ENCODE peak calls at places on chromosomes 7 and 10, in ten cellular contexts. One of them, this sample, is unnamed.

GRCh38 chr7:87671-88070 is 104.7 kb upstream of the FAM20C start:
- DNase-seq in endothelial cell of umbilical vein: no peak
- DNase-seq in suprapubic skin: no peak
- DNase-seq in sigmoid colon: peak
- DNase-seq in HCT116: no peak
- DNase-seq in upper lobe of left lung: peak
- DNase-seq in breast epithelium: no peak
- DNase-seq in HepG2: no peak
- DNase-seq in stomach: no peak
- DNase-seq in SK-N-SH: no peak
- DNase-seq in this sample: no peak

GRCh38 chr10:17206210-17206709 is 4.8 kb upstream of the TRDMT1 start:
- DNase-seq in suprapubic skin: no peak
- DNase-seq in upper lobe of left lung: no peak
- DNase-seq in stomach: no peak
- DNase-seq in sigmoid colon: no peak
- DNase-seq in endothelial cell of umbilical vein: peak
- DNase-seq in breast epithelium: no peak
- DNase-seq in HCT116: no peak
- DNase-seq in HepG2: no peak
- DNase-seq in SK-N-SH: no peak
- DNase-seq in this sample: no peak

GRCh38 chr10:21145751-21146445 is 248.8 kb upstream of the NEBL start:
- DNase-seq in stomach: no peak
- DNase-seq in HepG2: no peak
- DNase-seq in breast epithelium: no peak
- DNase-seq in SK-N-SH: no peak
- DNase-seq in HCT116: no peak
- DNase-seq in upper lobe of left lung: no peak
- DNase-seq in endothelial cell of umbilical vein: no peak
- DNase-seq in sigmoid colon: no peak
- DNase-seq in suprapubic skin: no peak
- DNase-seq in this sample: no peak

GRCh38 chr7:110204527-110204926 is 886.4 kb upstream of the LRRN3 start:
- DNase-seq in breast epithelium: no peak
- DNase-seq in HCT116: peak
- DNase-seq in upper lobe of left lung: no peak
- DNase-seq in endothelial cell of umbilical vein: no peak
- DNase-seq in sigmoid colon: no peak
- DNase-seq in HepG2: no peak
- DNase-seq in suprapubic skin: no peak
- DNase-seq in stomach: no peak
- DNase-seq in SK-N-SH: no peak
- DNase-seq in this sample: no peak

GRCh38 chr10:119235381-119235780 is 28.0 kb downstream of the GRK5 start:
- DNase-seq in endothelial cell of umbilical vein: peak
- DNase-seq in SK-N-SH: no peak
- DNase-seq in stomach: no peak
- DNase-seq in HCT116: no peak
- DNase-seq in upper lobe of left lung: no peak
- DNase-seq in sigmoid colon: no peak
- DNase-seq in HepG2: no peak
- DNase-seq in breast epithelium: no peak
- DNase-seq in suprapubic skin: no peak
- DNase-seq in this sample: no peak

GRCh38 chr10:70775679-70776454 is 9.3 kb downstream of the TBATA start:
- DNase-seq in SK-N-SH: peak
- DNase-seq in stomach: peak
- DNase-seq in HCT116: no peak
- DNase-seq in HepG2: no peak
- DNase-seq in suprapubic skin: peak
- DNase-seq in sigmoid colon: no peak
- DNase-seq in endothelial cell of umbilical vein: no peak
- DNase-seq in breast epithelium: peak
- DNase-seq in upper lobe of left lung: peak
- DNase-seq in this sample: no peak

GRCh38 chr7:43112941-43113621 is 634 bp downstream of the HECW1 start:
- DNase-seq in SK-N-SH: peak
- DNase-seq in stomach: no peak
- DNase-seq in suprapubic skin: peak
- DNase-seq in sigmoid colon: peak
- DNase-seq in HCT116: no peak
- DNase-seq in HepG2: no peak
- DNase-seq in upper lobe of left lung: peak
- DNase-seq in endothelial cell of umbilical vein: peak
- DNase-seq in breast epithelium: no peak
- DNase-seq in this sample: no peak

GRCh38 chr7:2637505-2638223 is 5.9 kb downstream of the TTYH3 start:
- DNase-seq in stomach: no peak
- DNase-seq in upper lobe of left lung: peak
- DNase-seq in HCT116: no peak
- DNase-seq in sigmoid colon: peak
- DNase-seq in HepG2: peak
- DNase-seq in breast epithelium: no peak
- DNase-seq in endothelial cell of umbilical vein: no peak
- DNase-seq in SK-N-SH: peak
- DNase-seq in suprapubic skin: no peak
- DNase-seq in this sample: no peak

GRCh38 chr7:55538538-55538937 is 33.8 kb downstream of the VOPP1 start:
- DNase-seq in HepG2: no peak
- DNase-seq in HCT116: no peak
- DNase-seq in upper lobe of left lung: no peak
- DNase-seq in sigmoid colon: no peak
- DNase-seq in stomach: no peak
- DNase-seq in SK-N-SH: no peak
- DNase-seq in suprapubic skin: no peak
- DNase-seq in endothelial cell of umbilical vein: no peak
- DNase-seq in breast epithelium: no peak
- DNase-seq in this sample: no peak

GRCh38 chr7:107856806-107857540 is 34.0 kb upstream of the DLD start:
- DNase-seq in HCT116: no peak
- DNase-seq in stomach: no peak
- DNase-seq in upper lobe of left lung: no peak
- DNase-seq in breast epithelium: no peak
- DNase-seq in HepG2: peak
- DNase-seq in suprapubic skin: no peak
- DNase-seq in endothelial cell of umbilical vein: no peak
- DNase-seq in SK-N-SH: no peak
- DNase-seq in sigmoid colon: no peak
- DNase-seq in this sample: no peak

GRCh38 chr10:60913657-60914056 is 30.3 kb downstream of the RHOBTB1 start:
- DNase-seq in suprapubic skin: no peak
- DNase-seq in HepG2: no peak
- DNase-seq in HCT116: no peak
- DNase-seq in upper lobe of left lung: no peak
- DNase-seq in breast epithelium: no peak
- DNase-seq in sigmoid colon: no peak
- DNase-seq in endothelial cell of umbilical vein: no peak
- DNase-seq in SK-N-SH: no peak
- DNase-seq in stomach: no peak
- DNase-seq in this sample: no peak

GRCh38 chr7:96727534-96728088 is 18.0 kb upstream of the SEM1 start:
- DNase-seq in upper lobe of left lung: no peak
- DNase-seq in stomach: no peak
- DNase-seq in endothelial cell of umbilical vein: no peak
- DNase-seq in suprapubic skin: no peak
- DNase-seq in HCT116: no peak
- DNase-seq in HepG2: no peak
- DNase-seq in sigmoid colon: no peak
- DNase-seq in breast epithelium: no peak
- DNase-seq in SK-N-SH: no peak
- DNase-seq in this sample: no peak

GRCh38 chr7:30984359-30985107 is 20.8 kb downstream of the GHRHR start:
- DNase-seq in stomach: peak
- DNase-seq in HepG2: no peak
- DNase-seq in endothelial cell of umbilical vein: peak
- DNase-seq in breast epithelium: no peak
- DNase-seq in sigmoid colon: no peak
- DNase-seq in HCT116: peak
- DNase-seq in suprapubic skin: no peak
- DNase-seq in SK-N-SH: no peak
- DNase-seq in upper lobe of left lung: no peak
- DNase-seq in this sample: no peak
- H3K4me3 ChIP-seq in stomach: no peak
- H3K4me3 ChIP-seq in HepG2: no peak
- H3K4me3 ChIP-seq in endothelial cell of umbilical vein: no peak
- H3K4me3 ChIP-seq in breast epithelium: no peak
- H3K4me3 ChIP-seq in sigmoid colon: no peak
- H3K4me3 ChIP-seq in HCT116: no peak
- H3K4me3 ChIP-seq in suprapubic skin: no peak
- H3K4me3 ChIP-seq in SK-N-SH: no peak
- H3K4me3 ChIP-seq in upper lobe of left lung: no peak
- H3K4me3 ChIP-seq in this sample: peak

GRCh38 chr10:79245539-79246208 is 101.6 kb upstream of the PPIF start:
- DNase-seq in upper lobe of left lung: no peak
- DNase-seq in HepG2: no peak
- DNase-seq in stomach: no peak
- DNase-seq in suprapubic skin: no peak
- DNase-seq in sigmoid colon: no peak
- DNase-seq in endothelial cell of umbilical vein: peak
- DNase-seq in breast epithelium: no peak
- DNase-seq in HCT116: no peak
- DNase-seq in SK-N-SH: no peak
- DNase-seq in this sample: no peak

GRCh38 chr10:79247373-79248137 is 99.7 kb upstream of the PPIF start:
- DNase-seq in HCT116: no peak
- DNase-seq in upper lobe of left lung: no peak
- DNase-seq in endothelial cell of umbilical vein: no peak
- DNase-seq in stomach: no peak
- DNase-seq in SK-N-SH: no peak
- DNase-seq in sigmoid colon: no peak
- DNase-seq in breast epithelium: no peak
- DNase-seq in HepG2: no peak
- DNase-seq in suprapubic skin: no peak
- DNase-seq in this sample: no peak

GRCh38 chr10:79246606-79247275 is 100.5 kb upstream of the PPIF start:
- DNase-seq in stomach: no peak
- DNase-seq in endothelial cell of umbilical vein: peak
- DNase-seq in breast epithelium: no peak
- DNase-seq in HCT116: no peak
- DNase-seq in HepG2: no peak
- DNase-seq in SK-N-SH: peak
- DNase-seq in upper lobe of left lung: no peak
- DNase-seq in sigmoid colon: peak
- DNase-seq in suprapubic skin: no peak
- DNase-seq in this sample: no peak

GRCh38 chr10:79244841-79245504 is 102.3 kb upstream of the PPIF start:
- DNase-seq in suprapubic skin: no peak
- DNase-seq in upper lobe of left lung: no peak
- DNase-seq in breast epithelium: no peak
- DNase-seq in HCT116: no peak
- DNase-seq in sigmoid colon: no peak
- DNase-seq in stomach: no peak
- DNase-seq in endothelial cell of umbilical vein: no peak
- DNase-seq in HepG2: no peak
- DNase-seq in SK-N-SH: no peak
- DNase-seq in this sample: no peak

GRCh38 chr10:79246209-79246581 is 101.1 kb upstream of the PPIF start:
- DNase-seq in SK-N-SH: no peak
- DNase-seq in HCT116: no peak
- DNase-seq in HepG2: no peak
- DNase-seq in upper lobe of left lung: peak
- DNase-seq in breast epithelium: peak
- DNase-seq in stomach: peak
- DNase-seq in suprapubic skin: no peak
- DNase-seq in sigmoid colon: peak
- DNase-seq in endothelial cell of umbilical vein: peak
- DNase-seq in this sample: no peak
- H3K27ac ChIP-seq in SK-N-SH: peak
- H3K27ac ChIP-seq in HCT116: no peak
- H3K27ac ChIP-seq in HepG2: no peak
- H3K27ac ChIP-seq in upper lobe of left lung: peak
- H3K27ac ChIP-seq in breast epithelium: peak
- H3K27ac ChIP-seq in stomach: peak
- H3K27ac ChIP-seq in suprapubic skin: peak
- H3K27ac ChIP-seq in sigmoid colon: peak
- H3K27ac ChIP-seq in endothelial cell of umbilical vein: peak
- H3K27ac ChIP-seq in this sample: no peak

DNA sequence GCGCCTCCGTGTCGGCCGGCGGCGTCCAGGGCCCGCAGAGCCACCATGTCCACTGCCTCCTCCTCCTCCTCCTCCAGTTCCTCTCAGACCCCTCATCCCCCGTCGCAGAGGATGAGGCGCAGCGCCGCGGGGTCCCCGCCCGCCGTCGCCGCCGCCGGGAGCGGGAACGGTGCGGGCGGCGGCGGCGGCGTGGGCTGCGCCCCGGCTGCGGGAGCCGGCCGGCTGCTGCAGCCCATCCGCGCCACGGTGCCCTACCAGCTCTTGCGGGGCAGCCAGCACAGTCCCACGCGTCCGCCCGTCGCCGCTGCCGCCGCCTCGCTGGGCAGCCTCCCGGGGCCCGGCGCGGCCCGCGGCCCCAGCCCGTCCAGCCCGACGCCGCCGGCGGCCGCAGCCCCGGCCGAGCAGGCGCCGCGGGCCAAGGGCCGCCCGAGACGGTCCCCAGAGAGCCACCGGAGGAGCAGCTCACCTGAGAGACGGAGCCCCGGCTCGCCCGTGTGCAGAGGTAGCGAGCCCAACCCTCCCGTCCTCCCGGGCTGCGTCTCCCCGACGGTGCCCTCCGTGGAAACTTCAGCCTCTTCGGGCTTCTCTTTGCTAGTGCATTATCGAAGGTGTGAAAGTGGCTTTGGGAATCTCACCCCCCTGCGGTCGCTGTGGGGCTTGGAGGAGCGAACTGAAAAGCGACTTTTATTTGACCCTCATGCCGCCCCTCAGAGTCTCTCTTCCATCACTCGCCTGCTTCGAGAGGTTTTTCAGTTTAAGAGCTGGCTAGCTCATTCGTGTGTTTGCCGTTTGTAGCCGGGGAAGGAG is 913 bp downstream of the GLCCI1 start:
- DNase-seq in suprapubic skin: peak
- DNase-seq in HCT116: no peak
- DNase-seq in upper lobe of left lung: peak
- DNase-seq in stomach: peak
- DNase-seq in HepG2: no peak
- DNase-seq in endothelial cell of umbilical vein: peak
- DNase-seq in SK-N-SH: no peak
- DNase-seq in sigmoid colon: peak
- DNase-seq in breast epithelium: peak
- DNase-seq in this sample: no peak
- TF ChIP-seq POLR2AphosphoS5 in suprapubic skin: no peak
- TF ChIP-seq POLR2AphosphoS5 in HCT116: no peak
- TF ChIP-seq POLR2AphosphoS5 in upper lobe of left lung: peak
- TF ChIP-seq POLR2AphosphoS5 in stomach: no peak
- TF ChIP-seq POLR2AphosphoS5 in HepG2: no peak
- TF ChIP-seq POLR2AphosphoS5 in endothelial cell of umbilical vein: no peak
- TF ChIP-seq POLR2AphosphoS5 in SK-N-SH: no peak
- TF ChIP-seq POLR2AphosphoS5 in sigmoid colon: peak
- TF ChIP-seq POLR2AphosphoS5 in breast epithelium: no peak
- TF ChIP-seq POLR2AphosphoS5 in this sample: peak

GRCh38 chr10:37855691-37856090 is 1.7 kb downstream of the ZNF248 start:
- DNase-seq in SK-N-SH: no peak
- DNase-seq in HCT116: no peak
- DNase-seq in upper lobe of left lung: no peak
- DNase-seq in endothelial cell of umbilical vein: no peak
- DNase-seq in sigmoid colon: no peak
- DNase-seq in suprapubic skin: no peak
- DNase-seq in breast epithelium: no peak
- DNase-seq in HepG2: no peak
- DNase-seq in stomach: no peak
- DNase-seq in this sample: no peak
- H3K4me3 ChIP-seq in SK-N-SH: peak
- H3K4me3 ChIP-seq in HCT116: no peak
- H3K4me3 ChIP-seq in upper lobe of left lung: no peak
- H3K4me3 ChIP-seq in endothelial cell of umbilical vein: no peak
- H3K4me3 ChIP-seq in sigmoid colon: peak
- H3K4me3 ChIP-seq in suprapubic skin: peak
- H3K4me3 ChIP-seq in breast epithelium: peak
- H3K4me3 ChIP-seq in HepG2: peak
- H3K4me3 ChIP-seq in stomach: peak
- H3K4me3 ChIP-seq in this sample: peak

This sample was measured in SK-N-MC.